ENCODE peak calls at places on chromosomes 3 and 15, in ten cellular contexts. D, K, I, T, C, U, V, Z, P and X are unnamed samples. For H3K4me1, the result is how much of the 10 kb centered on the place peaks cover.

GRCh38 chr3:81689617-81690016 is 71.8 kb downstream of the GBE1 start:
- ATAC-seq in D (no peak), K (no peak), I (no peak), T (no peak), C (no peak), U (peak), V (no peak), Z (no peak), P (no peak), X (no peak)

GRCh38 chr15:31342381-31342780 is 15.7 kb downstream of the KLF13 start:
- ATAC-seq in D (no peak), K (no peak), I (no peak), T (no peak), C (no peak), U (no peak), V (no peak), Z (no peak), P (no peak), X (no peak)

GRCh38 chr3:169945313-169945712 is 21.3 kb upstream of the SEC62 start:
- ATAC-seq in D (peak), K (peak), I (peak), T (peak), C (peak), U (peak), V (no peak), Z (peak), P (peak), X (peak)

GRCh38 chr3:102078864-102079808 is 229.8 kb downstream of the NFKBIZ start:
- ATAC-seq in D (peak), K (peak), I (peak), T (peak), C (peak), U (peak), V (no peak), Z (no peak), P (no peak), X (no peak)

GRCh38 chr3:59335338-59335737 is 285.5 kb upstream of the CFAP20DC start:
- ATAC-seq in D (no peak), K (peak), I (peak), T (no peak), C (no peak), U (no peak), V (no peak), Z (no peak), P (no peak), X (no peak)

GRCh38 chr3:148709560-148710253 is 12.0 kb downstream of the AGTR1 start:
- ATAC-seq in D (no peak), K (no peak), I (no peak), T (no peak), C (no peak), U (no peak), V (no peak), Z (no peak), P (no peak), X (no peak)

GRCh38 chr15:101675015-101675414 is 22.8 kb upstream of the TM2D3 start:
- ATAC-seq in D (no peak), K (no peak), I (no peak), T (no peak), C (no peak), U (no peak), V (no peak), Z (no peak), P (no peak), X (no peak)

GRCh38 chr3:9715127-9715526 is 11.5 kb downstream of the CPNE9 start:
- ATAC-seq in D (no peak), K (no peak), I (peak), T (no peak), C (no peak), U (no peak), V (no peak), Z (no peak), P (peak), X (peak)

GRCh38 chr15:38187646-38188313 is 64.9 kb upstream of the SPRED1 start:
- ATAC-seq in D (no peak), K (peak), I (peak), T (no peak), C (no peak), U (peak), V (no peak), Z (no peak), P (no peak), X (no peak)

GRCh38 chr3:64327039-64327804 is 102.0 kb upstream of the PRICKLE2 start:
- ATAC-seq in D (no peak), K (peak), I (peak), T (no peak), C (no peak), U (peak), V (peak), Z (peak), P (peak), X (peak)

GRCh38 chr3:112761062-112761638 is 85.5 kb downstream of the CD200R1L start:
- ATAC-seq in D (no peak), K (no peak), I (no peak), T (no peak), C (no peak), U (no peak), V (no peak), Z (no peak), P (no peak), X (no peak)

GRCh38 chr3:37386627-37387230 is 212.3 kb upstream of the LRRFIP2 start:
- ATAC-seq in D (peak), K (no peak), I (peak), T (no peak), C (no peak), U (peak), V (no peak), Z (peak), P (no peak), X (peak)

GRCh38 chr15:88981244-88982215 is 68.4 kb upstream of the MFGE8 start:
- ATAC-seq in D (no peak), K (no peak), I (no peak), T (no peak), C (no peak), U (no peak), V (no peak), Z (no peak), P (no peak), X (no peak)

GRCh38 chr3:155190686-155191085 is 102.8 kb downstream of the STRIT1 start:
- ATAC-seq in D (no peak), K (no peak), I (no peak), T (no peak), C (no peak), U (no peak), V (no peak), Z (no peak), P (no peak), X (no peak)

GRCh38 chr3:117553461-117553860 is 843.9 kb downstream of the TUSC7 start:
- ATAC-seq in D (peak), K (peak), I (peak), T (no peak), C (no peak), U (no peak), V (no peak), Z (no peak), P (no peak), X (no peak)

GRCh38 chr15:31349233-31350141 is 22.9 kb downstream of the KLF13 start:
- ATAC-seq in D (no peak), K (no peak), I (no peak), T (no peak), C (no peak), U (no peak), V (peak), Z (no peak), P (no peak), X (no peak)

GRCh38 chr3:187125319-187126031 is 13.8 kb downstream of the RPL39L start:
- ATAC-seq in D (no peak), K (no peak), I (no peak), T (no peak), C (no peak), U (no peak), V (no peak), Z (no peak), P (no peak), X (no peak)

GRCh38 chr3:128123231-128123537 is 428 bp downstream of the RUVBL1 start:
- ATAC-seq in D (no peak), K (no peak), I (no peak), T (no peak), C (no peak), U (peak), V (no peak), Z (no peak), P (peak), X (no peak)

DNA sequence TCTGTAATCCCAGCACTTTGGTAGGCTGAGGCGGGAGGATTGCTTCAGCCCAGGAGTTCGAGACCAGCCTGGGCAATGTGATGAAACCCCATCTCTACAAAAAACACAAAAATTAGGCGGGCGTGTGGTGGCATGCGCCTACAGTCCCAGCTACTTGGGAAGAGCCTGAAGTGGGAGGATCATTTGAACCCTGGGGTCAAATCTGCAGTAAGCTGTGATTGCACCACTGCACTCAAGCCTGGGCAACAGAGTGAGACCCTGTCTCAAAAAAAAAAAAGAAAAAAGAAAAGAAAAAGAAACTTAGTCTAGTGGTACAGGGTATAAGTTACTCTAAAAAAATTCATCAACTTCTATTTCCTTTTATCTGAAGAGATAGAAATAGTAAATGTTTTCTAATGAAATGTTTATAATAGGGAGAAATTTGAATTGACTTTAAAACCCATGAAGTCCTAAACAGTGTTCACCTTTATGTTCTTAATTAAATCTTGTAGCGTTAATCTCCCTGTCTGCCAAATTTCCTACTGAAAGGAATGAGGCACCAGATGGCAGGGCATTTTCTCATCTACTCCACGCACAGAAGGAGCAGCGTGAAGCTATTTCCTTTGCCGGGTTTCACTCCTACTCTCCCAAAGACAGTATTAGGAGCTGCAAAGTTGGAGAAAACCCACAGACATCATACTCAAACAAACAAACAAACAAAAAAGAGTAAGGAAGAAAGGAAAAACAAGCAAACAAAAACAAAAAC is 1.9 kb downstream of the PCLAF start:
- ATAC-seq in D (no peak), K (no peak), I (no peak), T (no peak), C (no peak), U (no peak), V (no peak), Z (no peak), P (no peak), X (no peak)
- H3K4me3 ChIP-seq in D (no peak), K (no peak), I (no peak), T (no peak), C (no peak), U (no peak), V (no peak), Z (no peak), P (peak), X (no peak)

DNA sequence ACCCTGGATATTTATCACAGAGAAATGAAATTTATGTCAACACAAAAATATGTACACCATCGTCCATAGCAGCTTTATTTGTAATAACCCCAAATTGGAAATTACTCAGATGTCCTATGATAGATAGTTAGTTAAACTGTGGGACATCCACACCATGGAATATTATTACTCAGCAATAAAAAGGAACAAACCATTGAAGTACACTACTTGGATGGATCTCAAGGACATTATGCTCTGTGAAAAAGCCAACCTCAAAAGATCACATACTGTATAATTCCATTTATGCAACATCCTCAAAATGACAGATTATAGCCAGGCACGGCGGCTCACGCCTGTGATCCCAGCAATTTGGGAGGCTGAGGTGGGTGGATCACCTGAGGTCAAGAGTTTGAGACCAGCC is 113.3 kb downstream of the PGPEP1L start:
- ATAC-seq in D (no peak), K (no peak), I (no peak), T (no peak), C (no peak), U (no peak), V (no peak), Z (no peak), P (no peak), X (no peak)
- H3K4me1 ChIP-seq in D (under half), K (under half), I (under half), T (under half), C (under half), U (under half), V (under half), Z (under half), P (under half), X (under half)

DNA sequence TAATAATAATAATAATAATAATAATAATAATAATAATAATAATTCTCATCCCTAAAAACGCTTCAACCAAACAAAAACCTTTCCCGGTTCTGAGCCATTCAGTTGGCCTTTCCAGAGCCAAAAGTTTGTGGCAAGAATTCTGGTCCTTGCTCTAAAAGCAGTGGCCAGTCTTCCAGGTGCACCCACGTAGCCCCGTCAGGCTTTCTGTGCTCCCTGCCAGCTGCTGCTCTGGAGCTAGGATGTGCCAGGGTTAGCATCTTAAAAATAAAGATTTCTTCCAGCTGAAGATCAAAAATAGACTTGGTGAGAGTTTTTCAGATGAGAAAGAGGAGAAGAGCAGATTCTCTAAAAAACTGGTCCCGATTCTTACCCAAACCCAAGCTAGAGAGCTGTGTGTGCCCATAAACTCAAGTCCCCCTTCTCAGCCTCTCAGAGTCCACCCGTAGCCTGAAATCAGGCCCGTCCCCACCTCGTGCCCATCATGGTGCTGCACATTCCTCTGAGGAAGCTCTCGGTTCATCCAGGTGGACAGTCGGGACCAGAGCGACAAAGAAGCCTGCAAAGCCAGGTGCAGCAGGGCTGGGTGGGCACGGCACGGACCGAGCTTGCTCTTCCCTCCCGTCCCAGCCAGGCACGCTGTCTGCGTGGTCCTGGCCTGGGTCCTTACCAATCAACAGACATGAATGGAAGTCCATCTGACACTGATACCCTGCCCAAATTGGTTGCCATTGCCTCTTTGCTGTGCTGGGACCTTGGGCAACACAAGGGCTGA is 155.6 kb downstream of the LRRC28 start:
- ATAC-seq in D (no peak), K (no peak), I (no peak), T (no peak), C (no peak), U (no peak), V (no peak), Z (no peak), P (no peak), X (no peak)
- H3K27ac ChIP-seq in D (no peak), K (no peak), I (no peak), T (no peak), C (no peak), U (no peak), V (no peak), Z (no peak), P (no peak), X (peak)

GRCh38 chr3:189276481-189277190 is 104.9 kb downstream of the TPRG1 start:
- ATAC-seq in D (peak), K (peak), I (peak), T (no peak), C (no peak), U (peak), V (no peak), Z (peak), P (no peak), X (peak)
- H3K4me3 ChIP-seq in D (no peak), K (no peak), I (no peak), T (no peak), C (no peak), U (no peak), V (no peak), Z (no peak), P (no peak), X (no peak)

DNA sequence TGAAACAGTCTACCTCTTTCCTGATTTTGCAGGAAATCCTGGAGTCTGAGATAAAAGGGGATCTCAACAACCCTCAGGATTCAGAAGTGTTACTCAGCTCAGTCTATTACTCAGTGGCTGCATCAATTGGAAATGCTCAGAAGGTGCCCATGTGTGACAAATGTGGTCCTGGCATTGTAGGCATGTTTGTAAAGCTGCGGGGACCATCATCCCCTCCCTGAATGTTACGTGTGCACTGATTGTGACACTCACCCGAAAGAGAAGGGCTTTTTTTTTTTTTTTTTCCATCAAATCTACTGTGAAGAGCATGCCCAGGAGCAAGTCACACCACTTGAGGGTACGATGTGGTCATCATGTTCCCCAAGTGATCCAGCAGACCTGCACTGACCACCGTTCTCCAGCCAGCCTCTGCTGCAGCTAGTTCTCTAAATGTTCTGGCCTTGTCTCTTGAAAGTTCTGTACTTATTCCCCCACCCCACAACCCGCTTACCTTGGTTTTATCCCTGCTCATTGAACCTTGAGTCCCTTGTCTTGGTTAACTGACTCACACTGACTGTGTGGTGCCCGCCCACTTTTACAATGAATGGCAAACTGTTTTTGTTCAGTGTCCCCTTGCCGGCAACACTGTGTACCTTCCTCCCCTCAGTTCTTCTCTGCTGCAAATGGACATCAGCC is 19.8 kb downstream of the ST3GAL6 start:
- ATAC-seq in D (no peak), K (no peak), I (no peak), T (no peak), C (no peak), U (no peak), V (no peak), Z (no peak), P (no peak), X (no peak)
- H3K4me1 ChIP-seq in D (under half), K (under half), I (under half), T (under half), C (under half), U (under half), V (under half), Z (under half), P (under half), X (under half)

GRCh38 chr3:114626751-114627150 is 332.9 kb downstream of the TIGIT start:
- ATAC-seq in D (no peak), K (no peak), I (no peak), T (no peak), C (no peak), U (no peak), V (no peak), Z (no peak), P (no peak), X (no peak)
- H3K27ac ChIP-seq in D (no peak), K (no peak), I (no peak), T (no peak), C (no peak), U (peak), V (peak), Z (peak), P (no peak), X (peak)

GRCh38 chr3:191094057-191094456 is 105.0 kb upstream of the OSTN start:
- ATAC-seq in D (no peak), K (no peak), I (no peak), T (no peak), C (no peak), U (peak), V (peak), Z (no peak), P (no peak), X (peak)
- H3K4me3 ChIP-seq in D (no peak), K (no peak), I (no peak), T (no peak), C (no peak), U (no peak), V (no peak), Z (no peak), P (no peak), X (no peak)

GRCh38 chr15:32901995-32902394 is 184.2 kb downstream of the GREM1 start:
- ATAC-seq in D (no peak), K (no peak), I (no peak), T (no peak), C (no peak), U (no peak), V (no peak), Z (no peak), P (no peak), X (no peak)
- H3K4me1 ChIP-seq in D (under half), K (under half), I (under half), T (under half), C (under half), U (under half), V (under half), Z (under half), P (under half), X (under half)